ENCODE peak calls at places on chromosomes 13 and 19, in eight cellular contexts. One of them, this sample, is unnamed.

GRCh38 chr13:95128045-95128643 is 173.1 kb downstream of the ABCC4 start:
- DNase-seq in foreskin keratinocyte: no peak
- DNase-seq in AG04450: no peak
- DNase-seq in mammary epithelial cell: no peak
- DNase-seq in mucosa of gallbladder: peak; percentile 47
- DNase-seq in fibroblast of the conjunctiva: no peak
- DNase-seq in C1 segment of cervical spinal cord: no peak
- DNase-seq in KG1: no peak
- DNase-seq in this sample: peak; percentile 26

GRCh38 chr19:16297575-16298178 is 26.9 kb upstream of the KLF2 start:
- DNase-seq in foreskin keratinocyte: no peak
- DNase-seq in AG04450: no peak
- DNase-seq in mammary epithelial cell: no peak
- DNase-seq in mucosa of gallbladder: no peak
- DNase-seq in fibroblast of the conjunctiva: no peak
- DNase-seq in C1 segment of cervical spinal cord: no peak
- DNase-seq in KG1: no peak
- DNase-seq in this sample: no peak

GRCh38 chr19:46824887-46825730 is 25.5 kb downstream of the AP2S1 start:
- DNase-seq in foreskin keratinocyte: no peak
- DNase-seq in AG04450: no peak
- DNase-seq in mammary epithelial cell: no peak
- DNase-seq in mucosa of gallbladder: no peak
- DNase-seq in fibroblast of the conjunctiva: no peak
- DNase-seq in C1 segment of cervical spinal cord: no peak
- DNase-seq in KG1: no peak
- DNase-seq in this sample: no peak

GRCh38 chr13:100510208-100510997 is 78.2 kb downstream of the GGACT start:
- DNase-seq in foreskin keratinocyte: no peak
- DNase-seq in AG04450: no peak
- DNase-seq in mammary epithelial cell: no peak
- DNase-seq in mucosa of gallbladder: no peak
- DNase-seq in fibroblast of the conjunctiva: no peak
- DNase-seq in C1 segment of cervical spinal cord: no peak
- DNase-seq in KG1: no peak
- DNase-seq in this sample: no peak

GRCh38 chr13:104553156-104553555 is 1486.9 kb upstream of the SLC10A2 start:
- DNase-seq in foreskin keratinocyte: no peak
- DNase-seq in AG04450: no peak
- DNase-seq in mammary epithelial cell: no peak
- DNase-seq in mucosa of gallbladder: no peak
- DNase-seq in fibroblast of the conjunctiva: no peak
- DNase-seq in C1 segment of cervical spinal cord: no peak
- DNase-seq in KG1: no peak
- DNase-seq in this sample: no peak

GRCh38 chr19:12947702-12948596 is 2.3 kb downstream of the RAD23A start:
- DNase-seq in foreskin keratinocyte: no peak
- DNase-seq in AG04450: no peak
- DNase-seq in mammary epithelial cell: no peak
- DNase-seq in mucosa of gallbladder: no peak
- DNase-seq in fibroblast of the conjunctiva: no peak
- DNase-seq in C1 segment of cervical spinal cord: no peak
- DNase-seq in KG1: no peak
- DNase-seq in this sample: no peak

GRCh38 chr13:51494151-51494550 is 41.3 kb upstream of the INTS6 start:
- DNase-seq in foreskin keratinocyte: no peak
- DNase-seq in AG04450: no peak
- DNase-seq in mammary epithelial cell: no peak
- DNase-seq in mucosa of gallbladder: no peak
- DNase-seq in fibroblast of the conjunctiva: no peak
- DNase-seq in C1 segment of cervical spinal cord: no peak
- DNase-seq in KG1: no peak
- DNase-seq in this sample: no peak

GRCh38 chr13:29382021-29382420 is 213.5 kb downstream of the SLC7A1 start:
- DNase-seq in foreskin keratinocyte: no peak
- DNase-seq in AG04450: no peak
- DNase-seq in mammary epithelial cell: no peak
- DNase-seq in mucosa of gallbladder: no peak
- DNase-seq in fibroblast of the conjunctiva: no peak
- DNase-seq in C1 segment of cervical spinal cord: no peak
- DNase-seq in KG1: no peak
- DNase-seq in this sample: no peak

GRCh38 chr19:18762125-18763023 is 28.7 kb downstream of the COMP start:
- DNase-seq in foreskin keratinocyte: peak; percentile 78
- DNase-seq in AG04450: no peak
- DNase-seq in mammary epithelial cell: peak; percentile 94
- DNase-seq in mucosa of gallbladder: peak; percentile 90
- DNase-seq in fibroblast of the conjunctiva: peak; percentile 20
- DNase-seq in C1 segment of cervical spinal cord: peak; percentile 99
- DNase-seq in KG1: no peak
- DNase-seq in this sample: peak; percentile 90

GRCh38 chr19:14434157-14434501 is 1.0 kb downstream of the PKN1 start:
- DNase-seq in foreskin keratinocyte: no peak
- DNase-seq in AG04450: no peak
- DNase-seq in mammary epithelial cell: no peak
- DNase-seq in mucosa of gallbladder: no peak
- DNase-seq in fibroblast of the conjunctiva: no peak
- DNase-seq in C1 segment of cervical spinal cord: peak; percentile 41
- DNase-seq in KG1: no peak
- DNase-seq in this sample: no peak

GRCh38 chr19:9353011-9353410 is 9.8 kb upstream of the ZNF177 start:
- DNase-seq in foreskin keratinocyte: no peak
- DNase-seq in AG04450: no peak
- DNase-seq in mammary epithelial cell: no peak
- DNase-seq in mucosa of gallbladder: no peak
- DNase-seq in fibroblast of the conjunctiva: no peak
- DNase-seq in C1 segment of cervical spinal cord: no peak
- DNase-seq in KG1: no peak
- DNase-seq in this sample: no peak

GRCh38 chr19:49136771-49137171 is 17.4 kb downstream of the PPFIA3 start:
- DNase-seq in foreskin keratinocyte: no peak
- DNase-seq in AG04450: no peak
- DNase-seq in mammary epithelial cell: no peak
- DNase-seq in mucosa of gallbladder: no peak
- DNase-seq in fibroblast of the conjunctiva: no peak
- DNase-seq in C1 segment of cervical spinal cord: no peak
- DNase-seq in KG1: no peak
- DNase-seq in this sample: no peak

GRCh38 chr13:110993788-110994187 is 78.9 kb upstream of the ANKRD10 start:
- DNase-seq in foreskin keratinocyte: no peak
- DNase-seq in AG04450: no peak
- DNase-seq in mammary epithelial cell: no peak
- DNase-seq in mucosa of gallbladder: no peak
- DNase-seq in fibroblast of the conjunctiva: no peak
- DNase-seq in C1 segment of cervical spinal cord: no peak
- DNase-seq in KG1: no peak
- DNase-seq in this sample: no peak